ENCODE peak calls at places on chromosomes 1 and 21, in six cellular contexts. G, Q, U, D, C and T are unnamed samples.

GRCh38 chr1:115118596-115118995 is 29.3 kb upstream of the TSPAN2 start:
- DNase-seq in G (no peak), Q (no peak), U (no peak), D (no peak), C (no peak), T (no peak)

GRCh38 chr1:203136409-203137042 is 9.0 kb downstream of the ADORA1 start:
- DNase-seq in G (no peak), Q (no peak), U (no peak), D (no peak), C (no peak), T (no peak)

GRCh38 chr1:200075938-200076546 is 48.5 kb downstream of the NR5A2 start:
- DNase-seq in G (peak; percentile 77), Q (no peak), U (no peak), D (no peak), C (no peak), T (no peak)

GRCh38 chr1:109112056-109112651 is 1.8 kb upstream of the ELAPOR1 start:
- DNase-seq in G (peak; percentile 43), Q (peak; percentile 46), U (no peak), D (no peak), C (peak; percentile 12), T (no peak)

GRCh38 chr1:156245451-156246232 is 2.2 kb downstream of the PAQR6 start:
- DNase-seq in G (no peak), Q (peak; percentile 79), U (no peak), D (peak; percentile 30), C (no peak), T (peak; percentile 47)

GRCh38 chr1:91606546-91607078 is 106.0 kb downstream of the CDC7 start:
- DNase-seq in G (no peak), Q (no peak), U (no peak), D (no peak), C (no peak), T (no peak)

GRCh38 chr1:172254521-172255222 is 165.8 kb upstream of the C1orf105 start:
- DNase-seq in G (peak; percentile 85), Q (no peak), U (no peak), D (no peak), C (no peak), T (no peak)

GRCh38 chr1:94406446-94406845 is 11.7 kb upstream of the ABCD3 start:
- DNase-seq in G (no peak), Q (no peak), U (no peak), D (no peak), C (no peak), T (no peak)

GRCh38 chr21:36104306-36105300 is 30.3 kb upstream of the CBR3 start:
- DNase-seq in G (peak; percentile 53), Q (no peak), U (no peak), D (peak; percentile 14), C (peak; percentile 61), T (peak; percentile 77)

GRCh38 chr1:21341022-21341421 is 50.8 kb upstream of the ECE1 start:
- DNase-seq in G (no peak), Q (no peak), U (no peak), D (no peak), C (no peak), T (no peak)

GRCh38 chr1:177830531-177830930 is 139.3 kb downstream of the SEC16B start:
- DNase-seq in G (no peak), Q (no peak), U (no peak), D (no peak), C (no peak), T (no peak)

GRCh38 chr1:109980324-109981127 is 4.0 kb upstream of the AHCYL1 start:
- DNase-seq in G (no peak), Q (peak; percentile 42), U (no peak), D (no peak), C (no peak), T (no peak)

GRCh38 chr1:97816927-97817326 is 103.9 kb downstream of the DPYD start:
- DNase-seq in G (no peak), Q (no peak), U (no peak), D (no peak), C (no peak), T (no peak)

GRCh38 chr1:115429242-115429641 is 91.2 kb upstream of the NGF start:
- DNase-seq in G (peak; percentile 29), Q (no peak), U (no peak), D (no peak), C (no peak), T (no peak)

GRCh38 chr1:96416690-96417444 is 304.7 kb upstream of the PTBP2 start:
- DNase-seq in G (peak; percentile 40), Q (peak; percentile 27), U (no peak), D (no peak), C (no peak), T (no peak)

GRCh38 chr1:218683224-218683623 is 338.1 kb downstream of the TGFB2 start:
- DNase-seq in G (peak; percentile 59), Q (no peak), U (no peak), D (no peak), C (no peak), T (no peak)

GRCh38 chr1:8517579-8518489 is 199.9 kb downstream of the SLC45A1 start:
- DNase-seq in G (peak; percentile 63), Q (no peak), U (no peak), D (no peak), C (no peak), T (no peak)

GRCh38 chr21:45853703-45854342 is 127.7 kb upstream of the COL6A1 start:
- DNase-seq in G (no peak), Q (no peak), U (no peak), D (no peak), C (no peak), T (peak; percentile 10)

GRCh38 chr21:34147835-34148804 is 74.7 kb downstream of the MRPS6 start:
- DNase-seq in G (no peak), Q (no peak), U (no peak), D (no peak), C (no peak), T (no peak)

GRCh38 chr1:101820080-101820479 is 176.6 kb downstream of the OLFM3 start:
- DNase-seq in G (peak; percentile 41), Q (no peak), U (no peak), D (no peak), C (no peak), T (no peak)

GRCh38 chr1:180953791-180954721 is 41.4 kb downstream of the KIAA1614 start:
- DNase-seq in G (peak; percentile 60), Q (peak; percentile 82), U (peak; percentile 75), D (peak; percentile 39), C (no peak), T (peak; percentile 38)

GRCh38 chr1:227999056-227999930 is 7.5 kb upstream of the WNT3A start:
- DNase-seq in G (peak; percentile 59), Q (peak; percentile 82), U (peak; percentile 67), D (peak; percentile 56), C (peak; percentile 62), T (peak; percentile 63)

GRCh38 chr1:205171369-205171768 is 40.1 kb downstream of the DSTYK start:
- DNase-seq in G (no peak), Q (no peak), U (no peak), D (no peak), C (no peak), T (no peak)

GRCh38 chr21:34995979-34996303 is 53.2 kb downstream of the RUNX1 start:
- DNase-seq in G (no peak), Q (no peak), U (no peak), D (no peak), C (no peak), T (no peak)

GRCh38 chr1:110875216-110875731 is 2.3 kb downstream of the CD53 start:
- DNase-seq in G (no peak), Q (no peak), U (no peak), D (peak; percentile 30), C (no peak), T (no peak)

GRCh38 chr1:182889997-182890396 is 50.9 kb downstream of the DHX9 start:
- DNase-seq in G (no peak), Q (no peak), U (no peak), D (peak; percentile 8), C (no peak), T (no peak)

GRCh38 chr1:108600504-108600903 is 40.6 kb downstream of the EEIG2 start:
- DNase-seq in G (no peak), Q (no peak), U (no peak), D (no peak), C (no peak), T (no peak)

GRCh38 chr1:9792156-9793042 is 31.4 kb downstream of the CLSTN1 start:
- DNase-seq in G (peak; percentile 24), Q (no peak), U (no peak), D (no peak), C (no peak), T (peak; percentile 53)

GRCh38 chr1:230355594-230355993 is 70.5 kb downstream of the PGBD5 start:
- DNase-seq in G (no peak), Q (no peak), U (no peak), D (no peak), C (no peak), T (no peak)

GRCh38 chr1:33716976-33717688 is 146.7 kb upstream of the HMGB4 start:
- DNase-seq in G (no peak), Q (no peak), U (no peak), D (no peak), C (no peak), T (no peak)

GRCh38 chr1:61139324-61140055 is 57.1 kb downstream of the NFIA start:
- DNase-seq in G (peak; percentile 45), Q (no peak), U (no peak), D (no peak), C (no peak), T (no peak)

GRCh38 chr21:38175321-38175720 is 81.5 kb upstream of the KCNJ15 start:
- DNase-seq in G (no peak), Q (no peak), U (no peak), D (no peak), C (no peak), T (no peak)

GRCh38 chr1:225695578-225696332 is 42.8 kb upstream of the ENAH start:
- DNase-seq in G (peak; percentile 80), Q (no peak), U (peak; percentile 53), D (no peak), C (no peak), T (no peak)

GRCh38 chr1:111516008-111516535 is 12.6 kb upstream of the ADORA3 start:
- DNase-seq in G (peak; percentile 62), Q (peak; percentile 65), U (peak; percentile 82), D (peak; percentile 7), C (no peak), T (no peak)

GRCh38 chr1:205484985-205485967 is 19.2 kb upstream of the CDK18 start:
- DNase-seq in G (peak; percentile 69), Q (peak; percentile 91), U (peak; percentile 70), D (peak; percentile 75), C (peak; percentile 68), T (peak; percentile 82)

GRCh38 chr1:111967067-111967690 is 22.3 kb downstream of the KCND3 start:
- DNase-seq in G (no peak), Q (no peak), U (no peak), D (no peak), C (no peak), T (no peak)

GRCh38 chr21:34017127-34017961 is 56.0 kb upstream of the MRPS6 start:
- DNase-seq in G (no peak), Q (peak; percentile 20), U (no peak), D (no peak), C (no peak), T (no peak)

GRCh38 chr1:238954865-238955264 is 431.5 kb upstream of the CHRM3 start:
- DNase-seq in G (no peak), Q (no peak), U (no peak), D (no peak), C (no peak), T (no peak)